ENCODE peak calls at places on chromosomes 1 and 21, in four cellular contexts. N is upper lobe of left lung; B is left lung; D is CD4-positive, alpha-beta T cell. W is an unnamed sample.

GRCh38 chr1:54298284-54299033 is 98.5 kb downstream of the MRPL37 start:
- ATAC-seq in N (no peak), B (peak), D (no peak), W (peak)

GRCh38 chr1:206998811-206999210 is 28.6 kb upstream of the FCAMR start:
- ATAC-seq in N (no peak), B (no peak), D (no peak), W (no peak)

GRCh38 chr1:155652951-155653350 is 35.6 kb downstream of the YY1AP1 start:
- ATAC-seq in N (no peak), B (no peak), D (no peak), W (no peak)

GRCh38 chr1:183554577-183554976 is 35.7 kb downstream of the NCF2 start:
- ATAC-seq in N (no peak), B (peak), D (no peak), W (no peak)

GRCh38 chr1:115160728-115161127 is 71.4 kb upstream of the TSPAN2 start:
- ATAC-seq in N (no peak), B (no peak), D (no peak), W (no peak)

GRCh38 chr21:32717851-32718316 is 9.9 kb downstream of the SYNJ1 start:
- ATAC-seq in N (peak), B (peak), D (no peak), W (no peak)

GRCh38 chr1:184891440-184891839 is 82.9 kb downstream of the NIBAN1 start:
- ATAC-seq in N (no peak), B (no peak), D (no peak), W (no peak)

GRCh38 chr1:81420760-81421159 is 380.0 kb upstream of the ADGRL2 start:
- ATAC-seq in N (no peak), B (no peak), D (no peak), W (no peak)

GRCh38 chr1:86207323-86207722 is 50.8 kb upstream of the COL24A1 start:
- ATAC-seq in N (no peak), B (peak), D (no peak), W (no peak)

GRCh38 chr1:14590781-14591180 is 7.7 kb upstream of the KAZN start:
- ATAC-seq in N (no peak), B (no peak), D (no peak), W (no peak)

GRCh38 chr1:108947871-108948525 is 15.3 kb downstream of the CLCC1 start:
- ATAC-seq in N (peak), B (peak), D (no peak), W (peak)

GRCh38 chr1:158554352-158554751 is at the start of gene OR6Y1:
- ATAC-seq in N (no peak), B (no peak), D (no peak), W (no peak)

GRCh38 chr1:210505601-210506564 is 177.2 kb downstream of the HHAT start:
- ATAC-seq in N (no peak), B (no peak), D (no peak), W (no peak)

GRCh38 chr1:241603626-241604337 is 36.4 kb downstream of the CHML start:
- ATAC-seq in N (peak), B (peak), D (no peak), W (no peak)

GRCh38 chr1:236913371-236914037 is 90.7 kb downstream of the MT1HL1 start:
- ATAC-seq in N (no peak), B (no peak), D (no peak), W (no peak)

GRCh38 chr1:201119206-201119814 is 7.1 kb upstream of the CACNA1S start:
- ATAC-seq in N (peak), B (peak), D (peak), W (no peak)

GRCh38 chr1:164647211-164647610 is 88.2 kb downstream of the PBX1 start:
- ATAC-seq in N (no peak), B (no peak), D (no peak), W (no peak)

GRCh38 chr1:20083178-20083944 is 13.4 kb downstream of the PLA2G5 start:
- ATAC-seq in N (peak), B (no peak), D (no peak), W (peak)

GRCh38 chr1:96002969-96003964 is 718.3 kb upstream of the PTBP2 start:
- ATAC-seq in N (no peak), B (no peak), D (no peak), W (no peak)
- H3K27ac ChIP-seq in N (no peak), B (no peak), D (no peak), W (no peak)

GRCh38 chr1:151142411-151143056 is 3.9 kb downstream of the SEMA6C start:
- ATAC-seq in N (no peak), B (no peak), D (no peak), W (no peak)
- H3K27ac ChIP-seq in N (no peak), B (no peak), D (no peak), W (no peak)

GRCh38 chr1:169149555-169150286 is 43.2 kb downstream of the ATP1B1 start:
- ATAC-seq in N (no peak), B (no peak), D (no peak), W (no peak)
- H3K27ac ChIP-seq in N (no peak), B (no peak), D (no peak), W (no peak)

GRCh38 chr1:199302554-199302953 is 663.7 kb downstream of the PTPRC start:
- ATAC-seq in N (no peak), B (no peak), D (no peak), W (no peak)
- H3K27ac ChIP-seq in N (no peak), B (no peak), D (no peak), W (no peak)

W was measured in gastroesophageal sphincter.